ENCODE peak calls at places on chromosomes 7 and 10, in five cellular contexts. I is left lobe of liver; O is T-helper 17 cell; G is stimulated activated naive CD8-positive, alpha-beta T cell treated with anti-CD3 and anti-CD28 coated beads, Interleukin-15, amount 100 ng/mL, for 72 hours; Y is SK-N-SH treated with all-trans-retinoic acid at 6 μM for 48 hours. M is an unnamed sample.
A peak's percentile ranks its signal among the peaks of the same experiment; 100 is the strongest.

GRCh38 chr7:129315916-129316315 is 91.1 kb downstream of the AHCYL2 start:
- ATAC-seq in I (no peak), O (no peak), G (no peak), Y (no peak), M (no peak)

GRCh38 chr7:106484562-106484961 is 176.4 kb downstream of the CCDC71L start:
- ATAC-seq in I (peak; percentile 58), O (no peak), G (peak; percentile 25), Y (peak; percentile 18), M (no peak)

GRCh38 chr7:126783613-126784012 is 469.1 kb downstream of the GRM8 start:
- ATAC-seq in I (no peak), O (no peak), G (no peak), Y (no peak), M (no peak)

GRCh38 chr7:106037489-106038176 is 74.5 kb downstream of the SYPL1 start:
- ATAC-seq in I (no peak), O (no peak), G (no peak), Y (no peak), M (no peak)

GRCh38 chr10:100987685-100988049 is 324 bp downstream of the TWNK start:
- ATAC-seq in I (no peak), O (no peak), G (peak; percentile 8), Y (peak; percentile 20), M (no peak)

GRCh38 chr10:127492607-127493250 is 56.4 kb upstream of the NPS start:
- ATAC-seq in I (peak; percentile 69), O (no peak), G (no peak), Y (peak; percentile 71), M (no peak)

GRCh38 chr10:78802406-78802805 is 266.4 kb upstream of the ZMIZ1 start:
- ATAC-seq in I (no peak), O (no peak), G (no peak), Y (peak; percentile 4), M (no peak)

GRCh38 chr7:26500749-26501352 is 209.2 kb downstream of the SNX10 start:
- ATAC-seq in I (peak; percentile 67), O (no peak), G (no peak), Y (peak; percentile 45), M (no peak)

GRCh38 chr10:29319205-29319781 is 30.4 kb downstream of the LYZL1 start:
- ATAC-seq in I (peak; percentile 36), O (no peak), G (no peak), Y (no peak), M (no peak)

M was measured in stimulated activated memory B cell treated with anti-CD40 and anti-IgM and Interleukin-4, amounts not matched to agents 10 μg/mL and 1 μg/mL and 100 μg/mL, for 72 hours.